ENCODE peak calls at places on chromosomes 4 and X, in six cellular contexts. One of them, this sample, is unnamed.

GRCh38 chrX:13028871-13029336 is 15.5 kb downstream of the FAM9C start:
- DNase-seq in heart left ventricle: no peak
- DNase-seq in A549: peak
- DNase-seq in IMR-90: no peak
- DNase-seq in right lobe of liver: no peak
- DNase-seq in transverse colon: no peak
- DNase-seq in this sample: no peak

GRCh38 chr4:147927377-147928137 is 195.7 kb downstream of the ARHGAP10 start:
- DNase-seq in A549: peak
- DNase-seq in heart left ventricle: no peak
- DNase-seq in IMR-90: peak
- DNase-seq in right lobe of liver: no peak
- DNase-seq in transverse colon: no peak
- DNase-seq in this sample: no peak

GRCh38 chr4:139416073-139416673 is 37.7 kb upstream of the RAB33B start:
- DNase-seq in A549: peak
- DNase-seq in heart left ventricle: no peak
- DNase-seq in right lobe of liver: no peak
- DNase-seq in IMR-90: peak
- DNase-seq in transverse colon: no peak
- DNase-seq in this sample: no peak

GRCh38 chr4:74152841-74153240 is 5.1 kb upstream of the MTHFD2L start:
- DNase-seq in IMR-90: peak
- DNase-seq in transverse colon: no peak
- DNase-seq in heart left ventricle: no peak
- DNase-seq in right lobe of liver: no peak
- DNase-seq in A549: no peak
- DNase-seq in this sample: no peak

GRCh38 chr4:88054909-88055308 is 47.5 kb downstream of the PKD2 start:
- DNase-seq in transverse colon: peak
- DNase-seq in IMR-90: peak
- DNase-seq in A549: peak
- DNase-seq in right lobe of liver: peak
- DNase-seq in heart left ventricle: no peak
- DNase-seq in this sample: peak

GRCh38 chr4:180923476-180923875 is 1319.7 kb upstream of the TENM3 start:
- DNase-seq in IMR-90: peak
- DNase-seq in heart left ventricle: no peak
- DNase-seq in A549: no peak
- DNase-seq in right lobe of liver: no peak
- DNase-seq in transverse colon: no peak
- DNase-seq in this sample: no peak

GRCh38 chr4:28787947-28788346 is 1927.3 kb downstream of the STIM2 start:
- DNase-seq in heart left ventricle: no peak
- DNase-seq in transverse colon: no peak
- DNase-seq in A549: no peak
- DNase-seq in IMR-90: no peak
- DNase-seq in right lobe of liver: no peak
- DNase-seq in this sample: no peak

GRCh38 chr4:23934915-23935314 is 45.1 kb upstream of the PPARGC1A start:
- DNase-seq in transverse colon: peak
- DNase-seq in A549: no peak
- DNase-seq in IMR-90: peak
- DNase-seq in right lobe of liver: peak
- DNase-seq in heart left ventricle: peak
- DNase-seq in this sample: peak

GRCh38 chr4:181792641-181793612 is 450.3 kb upstream of the TENM3 start:
- DNase-seq in heart left ventricle: no peak
- DNase-seq in A549: no peak
- DNase-seq in right lobe of liver: no peak
- DNase-seq in transverse colon: no peak
- DNase-seq in IMR-90: no peak
- DNase-seq in this sample: no peak

GRCh38 chr4:78534286-78534955 is 17.1 kb upstream of the ANXA3 start:
- DNase-seq in A549: no peak
- DNase-seq in right lobe of liver: no peak
- DNase-seq in heart left ventricle: no peak
- DNase-seq in IMR-90: peak
- DNase-seq in transverse colon: no peak
- DNase-seq in this sample: no peak

GRCh38 chr4:8817081-8817812 is 54.4 kb downstream of the HMX1 start:
- DNase-seq in transverse colon: no peak
- DNase-seq in IMR-90: no peak
- DNase-seq in A549: no peak
- DNase-seq in right lobe of liver: peak
- DNase-seq in heart left ventricle: peak
- DNase-seq in this sample: no peak

GRCh38 chr4:127634181-127634580 is 1.4 kb downstream of the INTU start:
- DNase-seq in transverse colon: no peak
- DNase-seq in IMR-90: peak
- DNase-seq in right lobe of liver: no peak
- DNase-seq in heart left ventricle: no peak
- DNase-seq in A549: no peak
- DNase-seq in this sample: no peak

GRCh38 chrX:126770179-126770578 is 49.4 kb upstream of the PRR32 start:
- DNase-seq in IMR-90: no peak
- DNase-seq in right lobe of liver: no peak
- DNase-seq in A549: peak
- DNase-seq in transverse colon: no peak
- DNase-seq in heart left ventricle: no peak
- DNase-seq in this sample: peak

GRCh38 chr4:5979981-5980380 is 38.2 kb downstream of the C4orf50 start:
- DNase-seq in right lobe of liver: no peak
- DNase-seq in heart left ventricle: no peak
- DNase-seq in A549: peak
- DNase-seq in transverse colon: no peak
- DNase-seq in IMR-90: no peak
- DNase-seq in this sample: no peak

GRCh38 chr4:6991249-6991648 is 51.9 kb upstream of the TADA2B start:
- DNase-seq in IMR-90: no peak
- DNase-seq in right lobe of liver: no peak
- DNase-seq in A549: no peak
- DNase-seq in heart left ventricle: no peak
- DNase-seq in transverse colon: no peak
- DNase-seq in this sample: no peak

GRCh38 chrX:538311-538710 is 92.3 kb upstream of the SHOX start:
- DNase-seq in IMR-90: no peak
- DNase-seq in transverse colon: no peak
- DNase-seq in A549: no peak
- DNase-seq in right lobe of liver: no peak
- DNase-seq in heart left ventricle: no peak
- DNase-seq in this sample: no peak

GRCh38 chrX:132488092-132488749 is 617 bp downstream of the MBNL3 start:
- DNase-seq in IMR-90: peak
- DNase-seq in right lobe of liver: no peak
- DNase-seq in A549: no peak
- DNase-seq in transverse colon: peak
- DNase-seq in heart left ventricle: no peak
- DNase-seq in this sample: peak

GRCh38 chr4:138736362-138736761 is 279.2 kb upstream of the NOCT start:
- DNase-seq in transverse colon: no peak
- DNase-seq in heart left ventricle: no peak
- DNase-seq in A549: no peak
- DNase-seq in right lobe of liver: no peak
- DNase-seq in IMR-90: peak
- DNase-seq in this sample: no peak

GRCh38 chrX:2487366-2487765 is 13.4 kb downstream of the DHRSX start:
- DNase-seq in heart left ventricle: no peak
- DNase-seq in IMR-90: no peak
- DNase-seq in transverse colon: no peak
- DNase-seq in A549: no peak
- DNase-seq in right lobe of liver: no peak
- DNase-seq in this sample: no peak

GRCh38 chr4:4990857-4991540 is 28.3 kb downstream of the CYTL1 start:
- DNase-seq in A549: peak
- DNase-seq in right lobe of liver: no peak
- DNase-seq in transverse colon: peak
- DNase-seq in heart left ventricle: peak
- DNase-seq in IMR-90: peak
- DNase-seq in this sample: peak

GRCh38 chr4:158008551-158009218 is 164.1 kb downstream of the GASK1B start:
- DNase-seq in IMR-90: peak
- DNase-seq in right lobe of liver: no peak
- DNase-seq in A549: no peak
- DNase-seq in transverse colon: no peak
- DNase-seq in heart left ventricle: no peak
- DNase-seq in this sample: peak

DNA sequence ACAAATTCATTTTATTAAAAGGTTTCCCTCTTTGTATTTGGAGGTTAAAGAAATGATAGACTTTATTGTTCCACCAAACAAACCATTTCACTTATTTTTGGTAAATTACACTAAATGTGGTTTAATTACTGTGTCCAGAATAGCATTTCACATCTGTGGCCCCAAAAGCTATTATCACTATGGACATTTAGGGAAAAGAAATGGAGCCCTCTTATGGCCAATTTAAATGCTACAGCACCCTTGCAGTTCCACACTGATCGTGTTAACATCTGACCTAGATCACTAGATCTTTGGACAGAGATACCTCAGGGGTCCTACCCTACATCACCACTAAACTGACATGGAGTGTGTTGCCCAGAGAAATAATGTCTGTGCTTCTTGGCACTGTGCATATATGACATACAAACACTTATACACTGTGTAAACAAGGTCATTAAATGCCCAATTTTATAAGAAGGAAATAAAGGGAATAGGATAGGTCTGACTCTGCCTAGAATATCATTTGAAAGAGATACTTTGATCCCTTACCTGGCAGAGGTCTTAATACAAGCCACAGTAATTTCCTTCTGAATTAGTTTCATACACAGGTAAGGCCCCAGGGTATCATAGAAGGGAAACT is 163.9 kb downstream of the KDR start:
- DNase-seq in IMR-90: peak
- DNase-seq in heart left ventricle: no peak
- DNase-seq in right lobe of liver: no peak
- DNase-seq in transverse colon: no peak
- DNase-seq in A549: peak
- DNase-seq in this sample: no peak
- TF ChIP-seq POLR2A in IMR-90: no peak
- TF ChIP-seq POLR2A in heart left ventricle: no peak
- TF ChIP-seq POLR2A in right lobe of liver: no peak
- TF ChIP-seq POLR2A in transverse colon: no peak
- TF ChIP-seq POLR2A in A549: no peak
- TF ChIP-seq POLR2A in this sample: no peak

DNA sequence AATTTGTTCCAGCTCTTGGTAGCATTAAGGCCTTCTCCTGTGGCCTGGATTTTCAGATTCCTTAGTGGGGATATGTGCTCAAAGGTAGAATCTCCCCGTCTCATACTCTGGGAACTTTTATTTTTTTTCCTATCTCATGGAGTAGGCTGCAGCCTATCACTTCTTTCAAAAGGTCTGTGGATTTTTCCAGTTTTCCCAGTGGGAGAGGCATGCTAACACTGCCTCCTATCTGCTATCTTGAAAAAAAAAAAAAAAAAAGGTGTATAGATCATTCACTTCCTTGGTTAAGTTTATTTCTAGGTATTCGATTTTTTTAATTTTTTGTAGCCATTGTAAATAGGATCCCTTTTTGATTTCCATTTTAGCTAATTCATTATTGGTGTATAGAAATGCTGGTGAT is 67.1 kb downstream of the IL15 start:
- DNase-seq in transverse colon: no peak
- DNase-seq in right lobe of liver: no peak
- DNase-seq in heart left ventricle: no peak
- DNase-seq in IMR-90: no peak
- DNase-seq in A549: no peak
- DNase-seq in this sample: no peak
- TF ChIP-seq CTCF in transverse colon: no peak
- TF ChIP-seq CTCF in right lobe of liver: no peak
- TF ChIP-seq CTCF in heart left ventricle: no peak
- TF ChIP-seq CTCF in IMR-90: no peak
- TF ChIP-seq CTCF in A549: peak
- TF ChIP-seq CTCF in this sample: no peak

GRCh38 chrX:49167740-49168108 is 4.0 kb upstream of the PLP2 start:
- DNase-seq in right lobe of liver: no peak
- DNase-seq in A549: no peak
- DNase-seq in transverse colon: no peak
- DNase-seq in heart left ventricle: no peak
- DNase-seq in IMR-90: no peak
- DNase-seq in this sample: no peak

GRCh38 chrX:49163555-49164419 is 1.2 kb downstream of the MAGIX start:
- DNase-seq in transverse colon: peak
- DNase-seq in IMR-90: peak
- DNase-seq in heart left ventricle: peak
- DNase-seq in right lobe of liver: peak
- DNase-seq in A549: peak
- DNase-seq in this sample: peak

GRCh38 chrX:49164589-49165360 is 2.2 kb downstream of the MAGIX start:
- DNase-seq in transverse colon: no peak
- DNase-seq in IMR-90: no peak
- DNase-seq in A549: no peak
- DNase-seq in heart left ventricle: no peak
- DNase-seq in right lobe of liver: no peak
- DNase-seq in this sample: no peak

GRCh38 chrX:49165901-49166881 is 3.6 kb downstream of the MAGIX start:
- DNase-seq in heart left ventricle: peak
- DNase-seq in transverse colon: peak
- DNase-seq in IMR-90: peak
- DNase-seq in A549: no peak
- DNase-seq in right lobe of liver: peak
- DNase-seq in this sample: peak

DNA sequence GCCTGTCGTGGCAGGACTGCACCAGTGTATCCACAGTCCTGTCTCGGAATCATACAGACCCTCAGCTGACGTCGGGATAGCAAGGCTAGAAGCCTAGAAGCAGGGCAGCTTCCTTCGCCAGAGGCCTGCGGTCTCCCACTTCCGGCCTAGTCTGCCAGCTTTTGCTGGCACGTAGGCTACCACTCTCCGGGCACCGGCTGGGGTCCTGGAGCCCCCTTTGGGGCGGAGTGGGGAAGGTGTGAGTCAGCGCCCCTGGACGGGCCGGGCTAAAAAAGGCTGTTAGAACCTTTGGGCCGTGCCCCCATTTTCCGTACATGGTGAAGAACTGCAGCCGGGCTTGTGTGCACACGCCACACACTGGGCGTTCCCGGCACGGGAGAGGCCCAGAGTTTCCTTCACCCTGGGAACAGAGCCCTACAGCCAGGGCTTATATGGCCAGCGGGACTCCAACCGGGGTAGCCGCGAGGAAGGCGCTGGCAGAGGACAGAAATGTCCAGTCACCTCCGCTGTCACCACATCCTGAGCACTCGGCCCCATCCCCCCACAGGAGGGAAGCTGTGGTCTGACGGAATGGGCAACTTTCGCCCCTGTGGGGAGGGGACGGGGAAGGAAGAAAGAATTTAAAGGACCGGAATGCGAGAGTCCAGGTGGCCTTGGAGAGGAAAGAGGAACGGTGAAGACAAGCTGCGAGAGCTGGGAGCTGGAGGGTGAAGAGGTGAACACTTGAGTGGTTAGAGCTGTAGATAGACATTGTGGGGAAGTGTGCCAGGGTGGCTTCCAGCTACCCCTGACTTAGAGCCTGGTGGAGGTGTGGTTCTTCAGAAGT is 4.6 kb downstream of the MAGIX start:
- DNase-seq in heart left ventricle: peak
- DNase-seq in transverse colon: peak
- DNase-seq in A549: no peak
- DNase-seq in right lobe of liver: no peak
- DNase-seq in IMR-90: peak
- DNase-seq in this sample: peak
- TF ChIP-seq POLR2A in heart left ventricle: no peak
- TF ChIP-seq POLR2A in transverse colon: peak
- TF ChIP-seq POLR2A in A549: no peak
- TF ChIP-seq POLR2A in right lobe of liver: no peak
- TF ChIP-seq POLR2A in IMR-90: peak
- TF ChIP-seq POLR2A in this sample: peak

GRCh38 chr4:41687971-41688370 is 60.6 kb downstream of the PHOX2B start:
- DNase-seq in right lobe of liver: no peak
- DNase-seq in IMR-90: no peak
- DNase-seq in transverse colon: no peak
- DNase-seq in A549: no peak
- DNase-seq in heart left ventricle: no peak
- DNase-seq in this sample: no peak
- TF ChIP-seq CTCF in right lobe of liver: no peak
- TF ChIP-seq CTCF in IMR-90: no peak
- TF ChIP-seq CTCF in transverse colon: no peak
- TF ChIP-seq CTCF in A549: no peak
- TF ChIP-seq CTCF in heart left ventricle: no peak
- TF ChIP-seq CTCF in this sample: no peak